ENCODE peak calls at places on chromosomes 3 and 15, in ten cellular contexts. W is PC-3, T is endothelial cell of umbilical vein, S is K562, X is hepatocyte, B is HCT116, I is MM.1S, Q is H1, P is PC-9, E is HepG2. K is an unnamed sample.
A peak's percentile ranks its signal among the peaks of the same experiment; 100 is the strongest.

GRCh38 chr3:16837602-16838001 is 47.2 kb upstream of the PLCL2 start:
- DNase-seq in W (no peak), T (no peak), S (no peak), X (no peak), B (no peak), I (no peak), Q (no peak), P (no peak), E (no peak), K (no peak)

GRCh38 chr15:67855842-67856241 is 16.0 kb upstream of the RNU6-1 start:
- DNase-seq in W (no peak), T (no peak), S (no peak), X (no peak), B (no peak), I (no peak), Q (no peak), P (no peak), E (no peak), K (no peak)

GRCh38 chr3:87128006-87128405 is 99.1 kb upstream of the CHMP2B start:
- DNase-seq in W (peak; percentile 68), T (no peak), S (no peak), X (no peak), B (no peak), I (no peak), Q (no peak), P (no peak), E (no peak), K (no peak)

GRCh38 chr15:80703965-80704364 is 8.9 kb downstream of the ABHD17C start:
- DNase-seq in W (no peak), T (no peak), S (no peak), X (no peak), B (no peak), I (no peak), Q (no peak), P (no peak), E (no peak), K (no peak)

GRCh38 chr3:45946307-45946706 is 3.0 kb downstream of the CXCR6 start:
- DNase-seq in W (peak; percentile 6), T (no peak), S (no peak), X (no peak), B (no peak), I (no peak), Q (no peak), P (no peak), E (no peak), K (no peak)

GRCh38 chr15:65066635-65067333 is 1.0 kb downstream of the RASL12 start:
- DNase-seq in W (no peak), T (no peak), S (no peak), X (no peak), B (no peak), I (no peak), Q (no peak), P (no peak), E (no peak), K (no peak)

GRCh38 chr15:29050870-29051269 is 165.1 kb downstream of the APBA2 start:
- DNase-seq in W (no peak), T (no peak), S (no peak), X (no peak), B (no peak), I (no peak), Q (no peak), P (no peak), E (no peak), K (peak; percentile 54)

GRCh38 chr3:136634821-136635220 is 117.4 kb downstream of the STAG1 start:
- DNase-seq in W (no peak), T (no peak), S (no peak), X (no peak), B (no peak), I (no peak), Q (no peak), P (no peak), E (no peak), K (no peak)

GRCh38 chr15:77632760-77633133 is at the start of gene LINGO1:
- DNase-seq in W (peak; percentile 6), T (no peak), S (peak; percentile 78), X (peak; percentile 73), B (no peak), I (no peak), Q (no peak), P (no peak), E (no peak), K (peak; percentile 39)

GRCh38 chr15:77633134-77633912 is 611 bp upstream of the LINGO1 start:
- DNase-seq in W (peak; percentile 85), T (peak; percentile 76), S (peak; percentile 88), X (peak; percentile 95), B (peak; percentile 74), I (peak; percentile 72), Q (peak; percentile 87), P (peak; percentile 43), E (peak; percentile 62), K (peak; percentile 71)

GRCh38 chr15:77630956-77631789 is 1.5 kb downstream of the LINGO1 start:
- DNase-seq in W (no peak), T (peak; percentile 12), S (no peak), X (no peak), B (no peak), I (no peak), Q (no peak), P (no peak), E (no peak), K (no peak)

GRCh38 chr15:77630064-77630463 is 2.6 kb downstream of the LINGO1 start:
- DNase-seq in W (no peak), T (no peak), S (no peak), X (no peak), B (no peak), I (no peak), Q (no peak), P (no peak), E (no peak), K (no peak)

GRCh38 chr15:77631790-77632551 is 741 bp downstream of the LINGO1 start:
- DNase-seq in W (no peak), T (no peak), S (peak; percentile 64), X (peak; percentile 50), B (no peak), I (no peak), Q (no peak), P (no peak), E (no peak), K (no peak)
- TF ChIP-seq EZH2 in W (peak; percentile 93), T (peak; percentile 90), S (no peak), X (no peak), B (no peak), I (no peak), Q (no peak), P (no peak), E (peak; percentile 79), K (peak; percentile 93)

GRCh38 chr15:78438595-78439285 is 724 bp downstream of the IREB2 start:
- DNase-seq in W (no peak), T (peak; percentile 59), S (no peak), X (peak; percentile 59), B (no peak), I (peak; percentile 49), Q (no peak), P (no peak), E (peak; percentile 60), K (peak; percentile 24)

GRCh38 chr15:78437107-78437761 is 782 bp upstream of the IREB2 start:
- DNase-seq in W (no peak), T (no peak), S (peak; percentile 65), X (no peak), B (peak; percentile 7), I (no peak), Q (no peak), P (no peak), E (no peak), K (no peak)

GRCh38 chr15:78434134-78434533 is 3.9 kb upstream of the IREB2 start:
- DNase-seq in W (no peak), T (no peak), S (no peak), X (no peak), B (no peak), I (no peak), Q (no peak), P (no peak), E (no peak), K (no peak)

GRCh38 chr15:78440375-78441373 is 2.7 kb downstream of the IREB2 start:
- DNase-seq in W (no peak), T (no peak), S (no peak), X (no peak), B (no peak), I (no peak), Q (no peak), P (no peak), E (no peak), K (no peak)

GRCh38 chr15:78437762-78438594 is at the start of gene IREB2:
- DNase-seq in W (peak; percentile 97), T (peak; percentile 100), S (peak; percentile 96), X (peak; percentile 100), B (peak; percentile 97), I (peak; percentile 98), Q (peak; percentile 97), P (peak; percentile 89), E (peak; percentile 96), K (peak; percentile 99)
- TF ChIP-seq EZH2 in W (no peak), T (no peak), S (no peak), X (no peak), B (no peak), I (no peak), Q (no peak), P (no peak), E (no peak), K (no peak)

DNA sequence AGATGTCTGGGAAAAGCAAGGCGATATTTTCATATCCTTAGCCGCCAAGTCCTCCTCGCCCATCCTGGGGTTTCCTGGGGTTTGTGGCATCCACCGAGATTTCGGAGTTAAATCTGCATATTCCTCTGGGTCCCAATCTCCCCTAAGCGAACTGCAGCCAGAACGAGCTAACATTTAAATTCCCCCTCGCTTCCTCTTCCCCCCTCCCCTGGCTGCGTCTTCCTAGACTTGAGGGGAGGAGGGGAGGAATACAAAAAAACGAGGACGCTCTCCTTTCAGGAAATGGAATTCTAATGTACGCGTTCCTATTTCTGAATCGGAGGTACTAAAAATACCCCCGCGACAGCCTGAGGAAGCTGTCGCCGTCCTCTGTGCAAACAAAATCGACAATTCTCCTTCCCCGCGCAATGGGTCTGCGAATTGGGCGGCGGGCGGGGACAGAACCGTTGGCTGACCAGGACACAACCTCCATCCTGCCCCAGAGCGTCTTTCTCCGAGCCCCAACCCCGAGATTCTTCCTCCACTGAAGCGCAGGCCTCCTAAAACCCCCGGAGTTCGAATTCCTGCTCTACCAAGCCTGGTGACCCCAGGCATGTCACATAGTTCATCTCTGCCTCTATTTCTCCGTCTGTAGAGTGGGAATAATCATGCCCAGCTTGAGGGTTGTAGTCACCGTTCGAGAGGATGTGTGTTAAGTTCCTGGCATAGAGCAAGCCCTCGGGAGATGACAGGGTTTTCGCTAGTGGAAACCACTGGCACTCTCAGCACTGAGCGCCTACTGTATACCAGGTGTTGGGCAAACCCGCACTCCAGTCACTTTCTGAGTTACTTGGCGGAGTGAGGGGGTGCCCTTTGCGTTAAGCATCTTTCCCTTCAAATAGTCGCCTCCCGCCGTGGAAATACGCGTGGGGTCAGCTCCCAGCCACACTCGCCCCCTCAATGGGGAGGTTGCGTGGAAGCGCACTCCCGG is 5.3 kb downstream of the FEZF2 start:
- DNase-seq in W (no peak), T (no peak), S (no peak), X (no peak), B (no peak), I (no peak), Q (no peak), P (no peak), E (no peak), K (no peak)
- TF ChIP-seq EZH2 in W (no peak), T (peak; percentile 62), S (no peak), X (peak; percentile 77), B (no peak), I (no peak), Q (peak; percentile 59), P (no peak), E (no peak), K (peak; percentile 97)

DNA sequence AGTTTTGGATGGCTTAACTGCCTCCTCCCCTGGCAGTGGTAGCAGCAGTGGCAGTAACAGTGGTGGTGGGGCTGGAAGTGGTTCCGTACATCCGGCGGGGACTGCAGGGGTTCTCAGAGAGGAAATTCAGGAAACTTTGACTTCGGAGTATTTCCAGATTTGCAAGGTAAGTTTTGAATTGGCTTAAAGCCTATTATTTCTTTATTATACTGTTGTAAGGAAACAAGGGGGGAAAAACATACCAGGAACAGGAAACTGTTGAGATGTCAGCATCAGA is 1.5 kb downstream of the STXBP5L start:
- DNase-seq in W (no peak), T (no peak), S (no peak), X (no peak), B (no peak), I (no peak), Q (no peak), P (no peak), E (no peak), K (no peak)
- TF ChIP-seq EZH2 in W (no peak), T (no peak), S (no peak), X (peak; percentile 39), B (no peak), I (no peak), Q (no peak), P (no peak), E (peak; percentile 21), K (no peak)

K was measured in fibroblast of lung.